ENCODE peak calls at places on chromosomes 2 and 18, in seven cellular contexts. A is fibroblast of the aortic adventitia; J is AG04449; L is stimulated activated CD4-positive, alpha-beta T cell treated with anti-CD3 and anti-CD28 coated beads, Interleukin-2, amount 100 ng/mL, for 48 hours; H is NCI-H1105; Z is NCI-H748 treated with DMSO at 0.1 percent for 48 hours; U is neuronal stem cell. V is an unnamed sample.

GRCh38 chr2:40115894-40116293 is 336.0 kb downstream of the SLC8A1 start:
- DNase-seq in A (no peak), J (no peak), L (no peak), H (no peak), Z (no peak), U (no peak), V (no peak)

GRCh38 chr2:6917761-6918421 is 679 bp downstream of the RNF144A start:
- DNase-seq in A (no peak), J (no peak), L (no peak), H (no peak), Z (no peak), U (peak; percentile 32), V (no peak)

GRCh38 chr2:3597567-3597966 is 2.7 kb downstream of the COLEC11 start:
- DNase-seq in A (no peak), J (no peak), L (no peak), H (no peak), Z (no peak), U (no peak), V (no peak)

GRCh38 chr2:133314761-133315160 is 253.5 kb downstream of the NCKAP5 start:
- DNase-seq in A (no peak), J (no peak), L (no peak), H (no peak), Z (no peak), U (no peak), V (no peak)

GRCh38 chr2:96539215-96539920 is 2.8 kb downstream of the ARID5A start:
- DNase-seq in A (no peak), J (no peak), L (no peak), H (no peak), Z (no peak), U (no peak), V (no peak)

GRCh38 chr2:105655244-105655643 is 89.5 kb upstream of the NCK2 start:
- DNase-seq in A (no peak), J (no peak), L (no peak), H (no peak), Z (no peak), U (no peak), V (no peak)

GRCh38 chr2:151422917-151423439 is 13.3 kb downstream of the RIF1 start:
- DNase-seq in A (no peak), J (no peak), L (no peak), H (no peak), Z (no peak), U (no peak), V (no peak)

GRCh38 chr2:102251042-102251848 is 60.1 kb upstream of the IL1RL1 start:
- DNase-seq in A (no peak), J (no peak), L (peak; percentile 69), H (no peak), Z (no peak), U (no peak), V (peak; percentile 41)

GRCh38 chr2:232386740-232387450 is 8.3 kb downstream of the ALPP start:
- DNase-seq in A (no peak), J (no peak), L (no peak), H (no peak), Z (no peak), U (no peak), V (no peak)

GRCh38 chr18:79554321-79554720 is 125.3 kb upstream of the CTDP1 start:
- DNase-seq in A (no peak), J (no peak), L (no peak), H (no peak), Z (no peak), U (no peak), V (no peak)

GRCh38 chr2:54176577-54176976 is 61.2 kb downstream of the ACYP2 start:
- DNase-seq in A (peak; percentile 66), J (no peak), L (no peak), H (no peak), Z (peak; percentile 2), U (no peak), V (no peak)

GRCh38 chr2:165876269-165876668 is 77.3 kb downstream of the TTC21B start:
- DNase-seq in A (no peak), J (no peak), L (no peak), H (no peak), Z (no peak), U (no peak), V (no peak)

GRCh38 chr2:25378731-25379490 is 37.2 kb upstream of the DNMT3A start:
- DNase-seq in A (no peak), J (no peak), L (no peak), H (no peak), Z (no peak), U (no peak), V (no peak)

GRCh38 chr18:28171837-28172236 is 5.1 kb downstream of the CDH2 start:
- DNase-seq in A (no peak), J (no peak), L (no peak), H (no peak), Z (no peak), U (no peak), V (no peak)

GRCh38 chr2:199223791-199224190 is 233.9 kb downstream of the SATB2 start:
- DNase-seq in A (peak; percentile 74), J (no peak), L (no peak), H (no peak), Z (no peak), U (no peak), V (peak; percentile 81)